ENCODE peak calls at places on chromosomes 6 and 20, in four cellular contexts. U, X, A and O are unnamed samples.

GRCh38 chr6:114432380-114432779 is 89.6 kb upstream of the HS3ST5 start:
- DNase-seq in U (no peak), X (no peak), A (no peak), O (no peak)

GRCh38 chr6:79733388-79733787 is 102.3 kb downstream of the SH3BGRL2 start:
- DNase-seq in U (no peak), X (no peak), A (no peak), O (no peak)

GRCh38 chr20:57675773-57676172 is 34.0 kb downstream of the PMEPA1 start:
- DNase-seq in U (no peak), X (no peak), A (no peak), O (no peak)

GRCh38 chr6:37897321-37897720 is 77.8 kb downstream of the ZFAND3 start:
- DNase-seq in U (no peak), X (peak), A (peak), O (no peak)

GRCh38 chr6:48978016-48978415 is 485.0 kb downstream of the MMUT start:
- DNase-seq in U (no peak), X (peak), A (peak), O (no peak)

GRCh38 chr20:50478162-50479036 is 31.8 kb upstream of the PTPN1 start:
- DNase-seq in U (peak), X (peak), A (peak), O (no peak)

GRCh38 chr6:148303616-148304015 is 39.0 kb upstream of the SASH1 start:
- DNase-seq in U (no peak), X (no peak), A (no peak), O (no peak)

GRCh38 chr6:109466212-109466923 is 10.8 kb upstream of the MICAL1 start:
- DNase-seq in U (no peak), X (no peak), A (no peak), O (no peak)

GRCh38 chr6:125314019-125314581 is 12.3 kb upstream of the HDDC2 start:
- DNase-seq in U (peak), X (peak), A (peak), O (no peak)

GRCh38 chr20:61973515-61974356 is 91.9 kb downstream of the TAF4 start:
- DNase-seq in U (no peak), X (no peak), A (no peak), O (no peak)

GRCh38 chr20:18678599-18678998 is 90.7 kb downstream of the DTD1 start:
- DNase-seq in U (no peak), X (no peak), A (no peak), O (no peak)

GRCh38 chr6:41716516-41717446 is 18.6 kb downstream of the TFEB start:
- DNase-seq in U (no peak), X (no peak), A (no peak), O (no peak)

GRCh38 chr20:53296451-53297153 is 297.0 kb downstream of the ZNF217 start:
- DNase-seq in U (peak), X (no peak), A (no peak), O (no peak)

GRCh38 chr6:151377095-151377494 is 14.3 kb downstream of the ZBTB2 start:
- DNase-seq in U (no peak), X (no peak), A (no peak), O (no peak)

GRCh38 chr6:156508923-156509322 is 268.3 kb upstream of the ARID1B start:
- DNase-seq in U (no peak), X (no peak), A (no peak), O (no peak)

GRCh38 chr20:51494241-51495110 is 48.0 kb downstream of the NFATC2 start:
- DNase-seq in U (no peak), X (no peak), A (no peak), O (no peak)

GRCh38 chr6:106451419-106451818 is 90.9 kb downstream of the CRYBG1 start:
- DNase-seq in U (no peak), X (peak), A (no peak), O (no peak)

GRCh38 chr6:168675375-168675774 is 234.4 kb downstream of the SMOC2 start:
- DNase-seq in U (no peak), X (no peak), A (no peak), O (no peak)

GRCh38 chr6:113137411-113137810 is 719.7 kb upstream of the MARCKS start:
- DNase-seq in U (peak), X (peak), A (no peak), O (no peak)

GRCh38 chr6:4533576-4533975 is 242.6 kb upstream of the CDYL start:
- DNase-seq in U (no peak), X (no peak), A (no peak), O (no peak)

GRCh38 chr6:149941583-149942460 is at the start of gene ULBP2:
- DNase-seq in U (peak), X (peak), A (peak), O (peak)

GRCh38 chr20:40763646-40764295 is 74.7 kb upstream of the MAFB start:
- DNase-seq in U (no peak), X (peak), A (no peak), O (no peak)

GRCh38 chr6:7726416-7727149 is 684 bp downstream of the BMP6 start:
- DNase-seq in U (no peak), X (no peak), A (no peak), O (no peak)

GRCh38 chr6:119728220-119728750 is 378.7 kb upstream of the MAN1A1 start:
- DNase-seq in U (peak), X (no peak), A (no peak), O (no peak)

GRCh38 chr6:139376604-139377218 is 2.3 kb upstream of the CITED2 start:
- DNase-seq in U (peak), X (peak), A (peak), O (no peak)

GRCh38 chr6:83729871-83730270 is 21.0 kb upstream of the SNAP91 start:
- DNase-seq in U (no peak), X (no peak), A (no peak), O (no peak)

GRCh38 chr20:63930971-63931553 is 25.2 kb downstream of the UCKL1 start:
- DNase-seq in U (no peak), X (no peak), A (no peak), O (no peak)

GRCh38 chr6:6724319-6725119 is 136.0 kb downstream of the LY86 start:
- DNase-seq in U (peak), X (peak), A (peak), O (no peak)

GRCh38 chr6:5152417-5152816 is 67.3 kb downstream of the PPP1R3G start:
- DNase-seq in U (no peak), X (peak), A (no peak), O (no peak)

GRCh38 chr6:41430875-41431274 is 95.5 kb downstream of the NCR2 start:
- DNase-seq in U (peak), X (peak), A (peak), O (no peak)

DNA sequence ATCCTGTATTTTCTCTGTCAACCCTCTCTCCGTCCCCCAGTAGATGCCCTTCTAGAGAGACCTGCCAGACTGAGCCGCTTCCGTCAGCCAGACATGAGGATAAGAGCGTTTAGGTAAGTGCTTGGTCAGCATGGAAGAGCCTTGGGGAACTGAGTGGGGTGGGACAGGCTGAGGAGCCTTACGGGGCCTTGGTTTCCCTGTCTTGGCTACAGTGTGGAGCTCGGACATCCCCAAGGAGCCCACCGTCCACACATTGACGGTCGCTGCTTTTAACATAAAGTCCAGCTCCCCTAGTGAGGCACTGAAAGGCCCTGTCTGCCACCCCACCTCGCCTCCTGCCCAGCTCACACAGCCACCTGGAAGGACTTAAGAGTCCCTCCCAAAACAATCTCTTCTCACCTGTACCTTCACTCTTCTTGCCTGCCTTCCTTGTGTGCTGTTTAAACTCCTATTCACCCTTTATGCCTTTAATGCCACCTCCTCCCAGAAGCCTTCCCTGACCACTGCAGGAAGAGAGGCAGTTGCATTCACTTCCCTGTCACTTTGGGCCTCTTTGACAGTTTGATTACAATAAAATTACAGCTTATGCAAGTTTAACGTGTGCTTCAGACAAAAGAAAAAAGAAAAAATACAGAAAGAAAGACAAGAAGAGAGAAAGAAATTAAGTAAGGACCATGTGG is 42.3 kb downstream of the PDYN start:
- DNase-seq in U (no peak), X (no peak), A (no peak), O (no peak)
- H3K9ac ChIP-seq in U (no peak), X (no peak), A (no peak), O (no peak)

GRCh38 chr6:11374036-11375010 is 141.9 kb upstream of the NEDD9 start:
- DNase-seq in U (no peak), X (no peak), A (no peak), O (no peak)
- H3K9ac ChIP-seq in U (no peak), X (no peak), A (no peak), O (no peak)

GRCh38 chr20:44901972-44902371 is 7.9 kb upstream of the PABPC1L start:
- DNase-seq in U (no peak), X (peak), A (peak), O (no peak)

GRCh38 chr20:44909872-44910689 is at the start of gene PABPC1L:
- DNase-seq in U (peak), X (peak), A (peak), O (no peak)

GRCh38 chr20:44900231-44900854 is 9.5 kb upstream of the PABPC1L start:
- DNase-seq in U (no peak), X (no peak), A (no peak), O (no peak)

GRCh38 chr20:44908987-44909871 is 631 bp upstream of the PABPC1L start:
- DNase-seq in U (no peak), X (no peak), A (no peak), O (no peak)

DNA sequence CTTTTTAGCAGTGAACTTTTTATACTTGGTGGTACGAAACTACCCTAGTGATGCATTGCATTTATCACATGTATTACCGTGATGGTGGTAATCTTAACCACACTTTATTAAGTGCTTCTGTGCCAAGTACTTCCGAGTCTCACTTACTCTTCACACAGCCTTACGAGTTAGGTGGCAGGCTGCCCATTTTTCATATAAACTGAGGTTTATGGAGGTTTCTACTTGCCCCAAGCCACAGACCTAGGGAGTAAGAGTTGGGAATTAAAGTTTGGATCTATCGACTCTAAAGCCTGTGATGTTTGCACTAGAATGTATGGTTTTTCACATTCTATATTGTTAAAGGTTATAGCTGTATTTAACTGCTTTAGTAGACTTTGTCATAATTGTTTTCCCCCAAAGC is 5.5 kb upstream of the PABPC1L start:
- DNase-seq in U (no peak), X (no peak), A (no peak), O (no peak)
- H3K9ac ChIP-seq in U (no peak), X (no peak), A (no peak), O (no peak)

GRCh38 chr6:78629154-78629721 is 238.1 kb upstream of the IRAK1BP1 start:
- DNase-seq in U (no peak), X (no peak), A (peak), O (no peak)

DNA sequence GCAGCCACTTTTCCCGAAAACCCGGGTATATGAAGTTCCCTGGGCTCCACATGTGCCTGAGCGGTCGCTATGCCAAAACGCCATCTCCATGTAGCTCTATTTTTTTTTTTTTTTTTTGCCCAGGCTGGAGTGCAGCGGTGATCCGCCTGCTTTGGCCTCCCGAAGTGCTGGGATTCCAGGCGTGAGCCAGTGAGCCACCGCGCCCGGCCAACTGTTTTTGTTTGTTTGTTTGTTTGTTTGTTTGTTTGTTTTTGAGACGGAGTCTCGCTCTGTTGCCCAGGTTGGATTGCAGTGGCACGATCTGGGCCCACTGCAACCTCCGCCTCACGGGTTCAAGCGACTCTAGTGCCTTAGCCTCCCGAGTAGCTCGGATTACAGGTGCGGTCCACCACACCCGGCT is 237.5 kb upstream of the IRAK1BP1 start:
- DNase-seq in U (no peak), X (no peak), A (no peak), O (no peak)
- H3K9ac ChIP-seq in U (no peak), X (no peak), A (no peak), O (no peak)

GRCh38 chr6:143967861-143968498 is 40.1 kb downstream of the PLAGL1 start:
- DNase-seq in U (no peak), X (peak), A (peak), O (no peak)

GRCh38 chr6:143969077-143969476 is 39.0 kb downstream of the PLAGL1 start:
- DNase-seq in U (peak), X (no peak), A (no peak), O (no peak)

GRCh38 chr6:143973097-143973979 is 34.7 kb downstream of the PLAGL1 start:
- DNase-seq in U (no peak), X (no peak), A (no peak), O (no peak)

GRCh38 chr6:143971453-143971852 is 36.6 kb downstream of the PLAGL1 start:
- DNase-seq in U (no peak), X (no peak), A (peak), O (no peak)

GRCh38 chr6:143970827-143971226 is 37.2 kb downstream of the PLAGL1 start:
- DNase-seq in U (no peak), X (no peak), A (no peak), O (no peak)
- H3K9ac ChIP-seq in U (no peak), X (no peak), A (no peak), O (no peak)